ENCODE peak calls at places on chromosomes 12 and 14, in five cellular contexts. One of them, this sample, is unnamed.

GRCh38 chr12:28622416-28622815 is 432.2 kb downstream of the CCDC91 start:
- DNase-seq in Karpas-422: no peak
- DNase-seq in skeletal muscle cell: peak; percentile 4
- DNase-seq in SHP77: no peak
- DNase-seq in trophoblast cell: no peak
- DNase-seq in this sample: no peak

GRCh38 chr14:103973354-103973753 is 31.0 kb upstream of the RD3L start:
- DNase-seq in Karpas-422: no peak
- DNase-seq in skeletal muscle cell: no peak
- DNase-seq in trophoblast cell: no peak
- DNase-seq in SHP77: no peak
- DNase-seq in this sample: no peak

GRCh38 chr12:100927825-100928224 is 133.2 kb downstream of the ANO4 start:
- DNase-seq in SHP77: no peak
- DNase-seq in Karpas-422: no peak
- DNase-seq in skeletal muscle cell: no peak
- DNase-seq in trophoblast cell: no peak
- DNase-seq in this sample: no peak

GRCh38 chr12:123916729-123917128 is 55.9 kb downstream of the CCDC92 start:
- DNase-seq in SHP77: no peak
- DNase-seq in Karpas-422: no peak
- DNase-seq in skeletal muscle cell: no peak
- DNase-seq in trophoblast cell: no peak
- DNase-seq in this sample: no peak

GRCh38 chr14:24481622-24482324 is 26.3 kb downstream of the CMA1 start:
- DNase-seq in SHP77: peak; percentile 62
- DNase-seq in Karpas-422: peak; percentile 82
- DNase-seq in skeletal muscle cell: no peak
- DNase-seq in trophoblast cell: no peak
- DNase-seq in this sample: peak; percentile 50

GRCh38 chr14:89332031-89332430 is 85.0 kb downstream of the FOXN3 start:
- DNase-seq in SHP77: no peak
- DNase-seq in trophoblast cell: no peak
- DNase-seq in skeletal muscle cell: no peak
- DNase-seq in Karpas-422: no peak
- DNase-seq in this sample: no peak

GRCh38 chr12:105278043-105278697 is 42.2 kb upstream of the APPL2 start:
- DNase-seq in Karpas-422: peak; percentile 55
- DNase-seq in trophoblast cell: no peak
- DNase-seq in SHP77: peak; percentile 17
- DNase-seq in skeletal muscle cell: no peak
- DNase-seq in this sample: peak; percentile 22

GRCh38 chr14:103744621-103745395 is 29.2 kb downstream of the ZFYVE21 start:
- DNase-seq in Karpas-422: no peak
- DNase-seq in trophoblast cell: no peak
- DNase-seq in skeletal muscle cell: no peak
- DNase-seq in SHP77: no peak
- DNase-seq in this sample: no peak

GRCh38 chr12:45989857-45990467 is 412 bp downstream of the SCAF11 start:
- DNase-seq in skeletal muscle cell: no peak
- DNase-seq in SHP77: peak; percentile 33
- DNase-seq in trophoblast cell: peak; percentile 44
- DNase-seq in Karpas-422: peak; percentile 83
- DNase-seq in this sample: peak; percentile 83

GRCh38 chr12:80269953-80270552 is 170.7 kb downstream of the OTOGL start:
- DNase-seq in skeletal muscle cell: no peak
- DNase-seq in SHP77: peak; percentile 13
- DNase-seq in Karpas-422: peak; percentile 69
- DNase-seq in trophoblast cell: no peak
- DNase-seq in this sample: peak; percentile 36

GRCh38 chr12:65911321-65911720 is 87.0 kb downstream of the HMGA2 start:
- DNase-seq in SHP77: peak; percentile 60
- DNase-seq in skeletal muscle cell: peak; percentile 56
- DNase-seq in trophoblast cell: no peak
- DNase-seq in Karpas-422: no peak
- DNase-seq in this sample: no peak

GRCh38 chr14:73753887-73754880 is 40.0 kb upstream of the PNMA1 start:
- DNase-seq in Karpas-422: peak; percentile 78
- DNase-seq in trophoblast cell: no peak
- DNase-seq in skeletal muscle cell: no peak
- DNase-seq in SHP77: no peak
- DNase-seq in this sample: peak; percentile 90

This sample was measured in NB4.